ENCODE peak calls at places on chromosomes 12 and 14, in four cellular contexts. S, R, P and E are unnamed samples.

GRCh38 chr14:49641697-49642129 is 6.7 kb upstream of the DNAAF2 start:
- DNase-seq in S (no peak), P (no peak), R (no peak), E (peak)

GRCh38 chr14:74084277-74085046 is at the start of the genes ALDH6A1 and LIN52:
- DNase-seq in P (peak), R (peak), S (peak), E (peak)

GRCh38 chr14:54772451-54772881 is 130.2 kb downstream of the GCH1 start:
- DNase-seq in P (peak), S (no peak), R (no peak), E (peak)

GRCh38 chr12:118714051-118714460 is 267.3 kb upstream of the SRRM4 start:
- DNase-seq in S (peak), R (no peak), P (no peak), E (no peak)

GRCh38 chr14:89025581-89026236 is 201.3 kb downstream of the TTC8 start:
- DNase-seq in R (no peak), P (peak), S (no peak), E (peak)

GRCh38 chr14:88613552-88614010 is 50.7 kb downstream of the ZC3H14 start:
- DNase-seq in R (no peak), P (no peak), S (peak), E (peak)

GRCh38 chr14:78985668-78986073 is 815.5 kb downstream of the NRXN3 start:
- DNase-seq in P (no peak), S (no peak), R (no peak), E (peak)

GRCh38 chr12:130621696-130622298 is 94.3 kb downstream of the RIMBP2 start:
- DNase-seq in P (no peak), R (no peak), S (no peak), E (no peak)

GRCh38 chr12:116773276-116773731 is 35.2 kb downstream of the RNFT2 start:
- DNase-seq in S (no peak), R (no peak), P (peak), E (peak)

GRCh38 chr12:90858261-90858660 is 96.7 kb downstream of the CCER1 start:
- DNase-seq in P (no peak), S (no peak), R (no peak), E (no peak)

GRCh38 chr12:4104722-4105244 is 168.8 kb upstream of the CCND2 start:
- DNase-seq in R (no peak), S (no peak), P (no peak), E (no peak)

GRCh38 chr14:90239139-90239538 is 17.2 kb upstream of the PSMC1 start:
- DNase-seq in P (no peak), S (no peak), R (no peak), E (no peak)

GRCh38 chr12:121159467-121160307 is 27.0 kb downstream of the P2RX7 start:
- DNase-seq in S (no peak), P (no peak), R (no peak), E (no peak)

GRCh38 chr12:6263931-6264330 is 46.6 kb upstream of the PLEKHG6 start:
- DNase-seq in S (no peak), R (no peak), P (no peak), E (no peak)

GRCh38 chr12:88153959-88154358 is 11.9 kb downstream of the TMTC3 start:
- DNase-seq in S (no peak), R (no peak), P (peak), E (peak)